ENCODE peak calls at places on chromosomes 12 and 14, in six cellular contexts. I is foreskin fibroblast, U is neuronal stem cell, M is fibroblast of mammary gland, S is AG04449, Q is choroid plexus epithelial cell. B is an unnamed sample.
A peak's percentile ranks its signal among the peaks of the same experiment; 100 is the strongest.

GRCh38 chr12:5889381-5890047 is 55.5 kb downstream of the ANO2 start:
- DNase-seq in Q (peak; percentile 1), I (no peak), S (no peak), M (no peak), U (no peak), B (no peak)

GRCh38 chr12:10749700-10750384 is 26.7 kb upstream of the YBX3 start:
- DNase-seq in S (peak; percentile 65), I (peak; percentile 86), M (peak; percentile 98), U (peak; percentile 77), Q (peak; percentile 97), B (peak; percentile 98)

GRCh38 chr14:92492261-92492660 is 21.3 kb upstream of the RIN3 start:
- DNase-seq in M (no peak), Q (no peak), U (no peak), S (no peak), I (no peak), B (no peak)

GRCh38 chr12:2690348-2691000 is 104.3 kb upstream of the FKBP4 start:
- DNase-seq in I (no peak), M (no peak), Q (no peak), S (no peak), U (no peak), B (no peak)

GRCh38 chr14:78950654-78951053 is 780.5 kb downstream of the NRXN3 start:
- DNase-seq in M (peak; percentile 51), Q (peak; percentile 67), I (peak; percentile 14), U (no peak), S (no peak), B (peak; percentile 65)

GRCh38 chr12:24223926-24224325 is 274.5 kb upstream of the SOX5 start:
- DNase-seq in I (no peak), U (no peak), M (no peak), Q (no peak), S (no peak), B (no peak)

GRCh38 chr14:71532349-71532748 is 399.9 kb upstream of the RGS6 start:
- DNase-seq in M (peak; percentile 79), I (no peak), Q (peak; percentile 80), U (no peak), S (peak; percentile 36), B (no peak)

GRCh38 chr14:20578325-20578724 is 9.5 kb downstream of the RNASE11 start:
- DNase-seq in M (no peak), I (no peak), S (no peak), U (peak; percentile 35), Q (no peak), B (no peak)

GRCh38 chr14:24284501-24285035 is 13.2 kb upstream of the RABGGTA start:
- DNase-seq in M (no peak), I (no peak), Q (no peak), U (no peak), S (no peak), B (no peak)

GRCh38 chr12:89347325-89347829 is 4.9 kb downstream of the DUSP6 start:
- DNase-seq in Q (no peak), M (no peak), I (no peak), U (no peak), S (no peak), B (no peak)
- H3K4me3 ChIP-seq in Q (no peak overlapping the region), M (no peak overlapping the region), I (no peak overlapping the region), U (peak overlapping the region; percentile 91), S (no peak overlapping the region), B (peak overlapping the region; percentile 98)

GRCh38 chr14:68281497-68281896 is 461.9 kb downstream of the RAD51B start:
- DNase-seq in M (no peak), S (no peak), I (no peak), U (no peak), Q (no peak), B (no peak)

GRCh38 chr14:68279777-68280233 is 460.2 kb downstream of the RAD51B start:
- DNase-seq in Q (no peak), M (no peak), I (no peak), U (no peak), S (no peak), B (no peak)

GRCh38 chr14:68282479-68283377 is 463.1 kb downstream of the RAD51B start:
- DNase-seq in M (no peak), Q (no peak), I (no peak), S (no peak), U (no peak), B (no peak)

GRCh38 chr14:68279437-68279720 is 459.8 kb downstream of the RAD51B start:
- DNase-seq in I (no peak), S (no peak), M (no peak), Q (no peak), U (no peak), B (no peak)

DNA sequence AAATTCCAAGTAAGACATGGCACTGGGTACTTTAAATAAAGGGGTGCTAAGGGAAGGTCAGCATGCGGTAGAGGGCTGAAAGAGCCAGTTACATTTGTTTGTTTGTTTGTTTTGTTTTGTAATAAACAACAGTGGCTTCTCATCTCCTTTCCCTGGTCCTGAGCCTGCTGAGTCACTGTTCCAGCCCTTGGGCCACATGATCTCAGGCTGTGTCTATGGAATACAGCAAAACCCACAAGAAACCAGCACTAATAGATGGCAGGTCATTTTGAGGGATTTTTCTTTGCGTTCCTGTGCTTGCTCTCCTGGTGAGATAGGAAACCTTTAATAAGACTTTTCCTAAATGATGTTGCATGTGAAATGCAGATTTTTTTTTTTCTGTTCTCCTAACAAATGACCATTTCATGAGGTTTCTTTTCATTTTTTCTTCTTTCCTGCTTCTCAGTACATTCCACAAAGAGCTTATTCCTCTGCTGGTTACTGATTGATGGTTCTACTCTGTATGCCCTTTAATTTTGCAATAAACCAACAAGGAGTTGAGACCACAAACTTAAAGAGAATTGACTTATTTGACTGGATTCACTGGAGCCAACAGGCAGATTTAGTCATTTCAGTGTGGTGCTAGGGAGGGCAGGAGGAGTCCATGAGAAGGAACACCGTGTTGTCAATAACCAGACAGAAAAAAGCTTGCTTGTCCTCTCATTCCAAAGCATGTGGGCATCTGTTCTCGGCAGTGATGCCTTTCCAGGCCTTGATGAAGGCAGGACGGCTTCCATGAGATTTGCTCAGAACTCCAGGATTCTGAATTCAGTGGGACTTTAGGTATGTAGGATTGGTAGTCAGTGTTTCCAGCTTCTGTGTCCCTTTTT is 459.2 kb downstream of the RAD51B start:
- DNase-seq in U (no peak), Q (peak; percentile 61), S (no peak), M (peak; percentile 65), I (peak; percentile 50), B (peak; percentile 45)
- H3K4me3 ChIP-seq in U (no peak overlapping the region), Q (no peak overlapping the region), S (no peak overlapping the region), M (no peak overlapping the region), I (no peak overlapping the region), B (no peak overlapping the region)

DNA sequence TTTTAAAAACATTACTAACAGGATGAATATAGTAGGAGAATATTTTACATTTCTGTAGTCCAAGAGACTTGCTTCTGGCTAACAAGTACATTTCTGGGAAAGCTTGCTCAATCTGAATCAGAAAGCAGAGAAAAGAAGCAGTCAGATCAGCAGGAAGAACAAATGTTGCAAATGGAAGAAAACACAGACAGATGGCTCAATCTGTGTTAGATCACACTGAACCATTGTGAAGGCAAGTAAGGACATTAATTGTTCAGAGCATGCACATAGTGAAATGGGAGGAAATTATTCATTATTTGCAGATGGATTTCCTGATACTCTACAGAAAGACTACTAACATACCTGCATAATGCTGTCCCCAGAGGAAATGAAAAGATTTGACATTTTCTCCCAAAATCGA is 65.2 kb upstream of the CNOT2 start:
- DNase-seq in Q (peak; percentile 17), M (peak; percentile 35), I (no peak), S (no peak), U (no peak), B (peak; percentile 65)
- H3K4me3 ChIP-seq in Q (no peak overlapping the region), M (no peak overlapping the region), I (no peak overlapping the region), S (no peak overlapping the region), U (no peak overlapping the region), B (no peak overlapping the region)

DNA sequence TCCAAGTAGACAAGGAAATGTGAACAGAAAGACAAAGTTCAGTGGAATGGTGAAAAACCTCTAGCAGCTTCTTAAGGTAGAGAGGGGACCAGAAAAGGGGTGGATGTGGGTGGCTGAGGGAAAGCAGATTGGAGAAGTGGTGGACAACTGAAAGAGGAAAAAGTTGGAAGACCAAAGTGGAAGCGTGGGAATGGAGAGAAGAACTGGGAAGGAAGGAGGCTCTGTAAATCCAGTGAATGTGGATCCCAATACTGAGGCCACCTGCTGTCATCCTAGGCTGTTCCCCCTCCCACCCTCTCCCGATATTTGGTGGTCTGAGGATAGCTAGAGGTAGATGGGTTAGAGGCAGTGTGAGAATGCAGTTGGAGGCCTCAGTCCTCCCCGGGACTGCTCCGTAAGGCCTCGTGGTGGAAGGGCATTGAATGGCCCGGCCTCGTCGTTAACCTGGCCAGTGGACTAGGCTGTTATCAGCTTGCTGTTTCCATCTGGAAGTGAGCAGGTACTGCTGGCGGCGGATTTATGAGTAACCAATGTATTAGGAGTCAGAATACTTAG is 822 bp upstream of the POU6F1 start:
- DNase-seq in M (no peak), I (no peak), S (no peak), Q (no peak), U (no peak), B (no peak)
- H3K4me3 ChIP-seq in M (peak overlapping the region; percentile 73), I (peak overlapping the region; percentile 85), S (peak overlapping the region; percentile 77), Q (peak overlapping the region; percentile 84), U (peak overlapping the region; percentile 57), B (peak overlapping the region; percentile 76)

DNA sequence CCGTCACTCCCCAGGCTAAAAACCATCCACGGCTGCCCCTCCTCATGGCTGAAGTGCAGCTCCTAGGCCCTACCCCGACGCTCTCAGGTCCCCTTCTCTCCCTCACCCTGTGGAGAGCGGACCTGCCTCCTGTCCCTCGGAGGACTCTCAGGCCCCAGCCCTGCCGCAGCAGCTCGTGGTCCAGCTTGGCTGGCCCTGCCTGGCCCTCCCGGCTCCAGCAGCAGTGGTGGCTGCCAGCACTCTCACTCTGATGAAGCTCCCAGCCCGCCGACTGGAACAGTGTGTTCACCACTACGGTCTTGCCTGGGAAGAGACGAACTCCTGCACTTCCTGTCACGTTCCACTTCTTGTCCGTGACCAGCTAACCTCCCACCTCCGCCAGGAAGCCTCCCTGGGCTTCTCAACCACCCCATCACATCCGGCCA is 11.1 kb downstream of the BAG5 start:
- DNase-seq in Q (peak; percentile 45), I (no peak), U (no peak), M (peak; percentile 39), S (no peak), B (no peak)
- H3K4me3 ChIP-seq in Q (no peak overlapping the region), I (no peak overlapping the region), U (no peak overlapping the region), M (no peak overlapping the region), S (no peak overlapping the region), B (no peak overlapping the region)

GRCh38 chr14:66443785-66444184 is 42.4 kb upstream of the CCDC196 start:
- DNase-seq in I (no peak), Q (no peak), U (no peak), M (no peak), S (no peak), B (no peak)
- H3K4me3 ChIP-seq in I (no peak overlapping the region), Q (no peak overlapping the region), U (no peak overlapping the region), M (no peak overlapping the region), S (no peak overlapping the region), B (no peak overlapping the region)